ENCODE peak calls at places on chromosomes 16 and 17, in seven cellular contexts. F is brain microvascular endothelial cell; R is fibroblast of the aortic adventitia; E is fibroblast of lung; S is thoracic aorta; T is CD8-positive, alpha-beta T cell; A is heart left ventricle. L is an unnamed sample.

GRCh38 chr16:27322858-27323780 is 9.3 kb downstream of the IL4R start:
- DNase-seq in R (no peak), E (no peak), T (no peak), F (no peak), A (no peak), S (no peak), L (peak)

GRCh38 chr17:35287286-35287811 is 44.5 kb downstream of the SLFN5 start:
- DNase-seq in S (no peak), T (no peak), A (no peak), E (no peak), F (no peak), R (no peak), L (no peak)

GRCh38 chr17:34716291-34716690 is 136.9 kb downstream of the TMEM132E start:
- DNase-seq in S (no peak), R (no peak), T (no peak), A (no peak), E (no peak), F (no peak), L (no peak)

GRCh38 chr17:54992797-54993639 is 24.5 kb downstream of the STXBP4 start:
- DNase-seq in E (peak), F (no peak), S (no peak), A (no peak), T (no peak), R (peak), L (no peak)

GRCh38 chr16:81496742-81497141 is 52.1 kb downstream of the CMIP start:
- DNase-seq in A (no peak), T (no peak), S (no peak), F (no peak), R (no peak), E (no peak), L (no peak)

GRCh38 chr16:17277981-17278381 is 192.8 kb downstream of the XYLT1 start:
- DNase-seq in E (no peak), A (peak), F (no peak), T (peak), S (no peak), R (peak), L (no peak)

GRCh38 chr16:81495321-81496234 is 51.0 kb downstream of the CMIP start:
- DNase-seq in F (no peak), T (no peak), A (peak), R (peak), E (no peak), S (no peak), L (no peak)

GRCh38 chr17:62727916-62728672 is 80.0 kb downstream of the MARCHF10 start:
- DNase-seq in A (no peak), S (no peak), F (no peak), E (no peak), R (no peak), T (no peak), L (no peak)

GRCh38 chr17:77742579-77742978 is 215.9 kb upstream of the TNRC6C start:
- DNase-seq in T (no peak), S (no peak), F (no peak), A (no peak), E (no peak), R (no peak), L (no peak)

GRCh38 chr16:10521681-10522274 is 58.6 kb downstream of the EMP2 start:
- DNase-seq in E (peak), R (peak), S (no peak), T (peak), A (peak), F (peak), L (no peak)

GRCh38 chr17:33595783-33596182 is 302.7 kb upstream of the ASIC2 start:
- DNase-seq in E (no peak), T (no peak), F (no peak), S (no peak), R (no peak), A (no peak), L (no peak)

GRCh38 chr16:27253526-27253930 is 15.0 kb downstream of the NSMCE1 start:
- DNase-seq in S (no peak), A (no peak), F (peak), T (peak), R (peak), E (peak), L (no peak)

GRCh38 chr16:49442805-49443204 is 69.2 kb downstream of the C16orf78 start:
- DNase-seq in F (no peak), E (no peak), A (no peak), R (no peak), S (no peak), T (no peak), L (no peak)

GRCh38 chr17:76710863-76711611 is at the start of gene MXRA7:
- DNase-seq in T (peak), R (peak), S (no peak), E (peak), A (peak), F (no peak), L (peak)

GRCh38 chr16:78816499-78817441 is 717.3 kb downstream of the WWOX start:
- DNase-seq in R (peak), A (no peak), T (no peak), F (no peak), E (no peak), S (no peak), L (no peak)

GRCh38 chr16:86990451-86990850 is 326.7 kb downstream of the C16orf95 start:
- DNase-seq in E (no peak), S (no peak), R (no peak), A (no peak), T (no peak), F (no peak), L (no peak)

GRCh38 chr17:66200685-66201092 is 8.8 kb upstream of the CEP112 start:
- DNase-seq in F (peak), T (no peak), E (peak), R (peak), S (no peak), A (peak), L (no peak)

GRCh38 chr17:56833812-56834379 is at the start of the genes C17orf67 and DGKE:
- DNase-seq in E (peak), T (peak), S (peak), A (peak), F (peak), R (peak), L (peak)

GRCh38 chr17:7703584-7704574 is 1.1 kb upstream of the EFNB3 start:
- DNase-seq in R (peak), A (peak), S (no peak), T (no peak), F (peak), E (peak), L (no peak)

GRCh38 chr17:47810200-47810821 is 11.3 kb downstream of the OSBPL7 start:
- DNase-seq in T (no peak), F (peak), A (no peak), E (peak), R (peak), S (no peak), L (no peak)

GRCh38 chr16:24539850-24540484 is 601 bp downstream of the RBBP6 start:
- DNase-seq in A (peak), S (no peak), E (peak), F (no peak), R (no peak), T (no peak), L (no peak)

GRCh38 chr17:83203073-83203471 is 123.7 kb downstream of the METRNL start:
- DNase-seq in F (peak), E (peak), T (no peak), A (peak), S (peak), R (peak), L (peak)

GRCh38 chr16:30437511-30438046 is 7.7 kb upstream of the DCTPP1 start:
- DNase-seq in A (no peak), S (no peak), F (no peak), T (no peak), E (no peak), R (no peak), L (no peak)

GRCh38 chr16:70610273-70611223 is 35.8 kb upstream of the IL34 start:
- DNase-seq in S (no peak), F (no peak), A (peak), T (no peak), E (no peak), R (no peak), L (no peak)

GRCh38 chr17:43385046-43385831 is 13.6 kb upstream of the ARL4D start:
- DNase-seq in R (no peak), T (no peak), E (no peak), F (no peak), S (no peak), A (no peak), L (no peak)

GRCh38 chr17:55699178-55699865 is 23.3 kb downstream of the TMEM100 start:
- DNase-seq in R (no peak), E (no peak), S (no peak), A (no peak), T (no peak), F (no peak), L (no peak)

GRCh38 chr16:80619824-80620223 is 79.0 kb downstream of the DYNLRB2 start:
- DNase-seq in T (no peak), E (no peak), A (no peak), F (no peak), R (no peak), S (no peak), L (no peak)

GRCh38 chr16:56609463-56609921 is 1.1 kb downstream of the MT2A start:
- DNase-seq in T (peak), A (peak), R (peak), F (peak), S (no peak), E (peak), L (no peak)

GRCh38 chr17:73786286-73786743 is 142.1 kb upstream of the SDK2 start:
- DNase-seq in A (no peak), R (no peak), F (no peak), S (no peak), T (no peak), E (no peak), L (no peak)

GRCh38 chr17:31393749-31394146 is 2.3 kb downstream of the RAB11FIP4 start:
- DNase-seq in R (no peak), T (no peak), S (no peak), A (no peak), F (no peak), E (no peak), L (no peak)

GRCh38 chr16:83449861-83450260 is 357.9 kb upstream of the HSBP1 start:
- DNase-seq in E (no peak), F (no peak), R (no peak), A (no peak), S (no peak), T (no peak), L (no peak)

GRCh38 chr17:83125515-83126274 is 46.3 kb downstream of the METRNL start:
- DNase-seq in S (no peak), F (no peak), R (no peak), E (no peak), A (peak), T (no peak), L (no peak)

GRCh38 chr17:64598672-64599071 is 63.4 kb downstream of the SMURF2 start:
- DNase-seq in S (no peak), F (no peak), A (no peak), E (no peak), R (no peak), T (no peak), L (no peak)
- TF ChIP-seq CTCF in S (no peak), F (no peak), A (no peak), E (no peak), R (no peak), T (no peak), L (no peak)

GRCh38 chr17:81429813-81430510 is 34.7 kb downstream of the BAHCC1 start:
- DNase-seq in F (no peak), S (no peak), T (no peak), A (peak), R (peak), E (no peak), L (no peak)

GRCh38 chr17:81428521-81428920 is 33.3 kb downstream of the BAHCC1 start:
- DNase-seq in T (no peak), A (no peak), F (no peak), E (no peak), R (no peak), S (no peak), L (no peak)

GRCh38 chr17:81428121-81428515 is 32.9 kb downstream of the BAHCC1 start:
- DNase-seq in F (no peak), S (peak), A (no peak), R (no peak), T (no peak), E (peak), L (no peak)

GRCh38 chr17:81428945-81429344 is 33.7 kb downstream of the BAHCC1 start:
- DNase-seq in E (no peak), F (no peak), T (no peak), A (no peak), S (no peak), R (no peak), L (no peak)

DNA sequence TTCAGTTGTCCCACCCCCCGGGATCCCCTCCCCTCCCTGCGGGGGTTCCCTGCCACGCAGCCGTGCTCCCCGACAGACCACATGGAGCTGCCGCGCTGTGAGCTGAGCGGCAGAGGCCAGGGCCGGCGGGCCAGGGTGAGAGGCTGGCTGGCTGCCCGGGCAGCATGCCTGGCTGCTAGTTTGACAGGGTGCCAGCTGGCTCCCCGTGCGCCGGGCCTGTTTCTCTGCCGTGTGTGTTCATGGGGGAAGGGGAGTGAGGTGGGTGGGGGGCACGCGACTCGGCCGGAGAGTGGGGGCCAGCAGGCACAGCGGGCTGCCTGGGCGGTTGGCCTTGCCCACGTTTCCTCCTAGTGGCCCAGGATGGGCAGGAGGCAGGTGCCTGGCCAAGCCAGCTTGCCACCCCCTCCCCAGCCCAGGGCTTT is 34.1 kb downstream of the BAHCC1 start:
- DNase-seq in T (no peak), E (peak), F (peak), R (peak), A (peak), S (no peak), L (no peak)
- TF ChIP-seq CTCF in T (no peak), E (no peak), F (no peak), R (no peak), A (no peak), S (no peak), L (no peak)

GRCh38 chr16:3668626-3669025 is 14.1 kb downstream of the DNASE1 start:
- DNase-seq in T (no peak), S (no peak), A (no peak), E (no peak), R (no peak), F (no peak), L (no peak)

GRCh38 chr16:3662601-3663000 is 8.1 kb downstream of the DNASE1 start:
- DNase-seq in S (no peak), F (no peak), T (no peak), R (no peak), E (no peak), A (no peak), L (no peak)

GRCh38 chr16:3669067-3669466 is 14.6 kb downstream of the DNASE1 start:
- DNase-seq in S (no peak), A (no peak), R (no peak), E (no peak), T (no peak), F (no peak), L (no peak)

GRCh38 chr16:3664187-3664896 is 9.9 kb downstream of the DNASE1 start:
- DNase-seq in S (no peak), A (no peak), T (no peak), F (no peak), R (no peak), E (no peak), L (no peak)

DNA sequence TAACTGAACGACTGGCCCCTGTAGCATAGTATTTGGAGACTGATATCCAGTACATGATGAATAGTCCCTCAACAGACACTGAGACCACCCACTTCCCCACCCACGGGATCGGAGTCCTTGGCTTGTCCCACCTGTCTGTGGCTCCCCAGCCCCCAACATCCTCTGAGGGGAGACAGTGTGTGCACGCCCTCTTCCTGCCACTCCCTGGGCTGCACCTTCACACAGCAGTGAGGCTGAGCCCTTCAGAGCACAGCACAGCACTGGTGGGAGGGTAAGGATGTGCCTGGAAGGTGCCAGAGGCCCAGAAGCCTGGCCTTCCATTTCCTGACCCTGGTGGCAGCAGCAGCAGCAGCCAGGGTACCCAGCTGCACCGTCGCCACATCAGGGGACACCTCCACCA is 11.0 kb downstream of the DNASE1 start:
- DNase-seq in E (no peak), T (peak), R (no peak), S (no peak), F (no peak), A (no peak), L (no peak)
- TF ChIP-seq CTCF in E (no peak), T (peak), R (no peak), S (no peak), F (no peak), A (no peak), L (no peak)

DNA sequence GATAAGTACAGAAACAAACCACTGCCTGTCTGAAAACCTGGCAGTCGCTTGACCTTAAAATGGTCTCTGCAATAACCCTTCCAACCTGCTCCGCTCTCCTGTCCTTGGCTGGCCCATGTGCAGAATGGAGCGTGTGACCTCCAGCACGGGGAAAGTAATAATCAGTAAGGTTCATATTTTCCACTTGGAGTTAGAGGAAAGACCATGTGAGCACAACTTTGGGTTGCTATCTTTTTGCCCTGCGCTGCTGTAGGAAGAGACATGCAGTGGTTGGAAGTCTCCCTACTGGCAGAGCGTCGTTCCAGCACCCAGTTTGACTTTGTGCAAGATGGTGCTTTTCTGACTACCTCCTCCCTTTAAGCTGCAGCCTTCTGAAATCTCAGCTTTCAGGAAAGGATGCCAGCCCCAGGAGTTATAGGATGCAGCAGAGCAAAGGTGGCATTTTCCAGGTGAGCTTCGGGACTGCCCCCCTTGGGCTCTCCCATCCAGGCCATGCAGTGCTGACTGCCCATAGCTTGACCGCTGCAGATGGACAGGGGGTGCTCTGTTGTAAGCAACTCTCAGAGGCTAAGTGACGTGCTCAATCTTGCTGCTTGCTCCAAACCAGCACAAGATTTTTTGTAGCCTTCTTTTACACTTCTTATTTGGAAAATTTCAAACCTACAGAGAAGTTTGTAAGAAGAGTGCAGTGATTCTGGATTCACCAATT is 110.7 kb upstream of the NOL11 start:
- DNase-seq in A (peak), T (no peak), F (no peak), R (no peak), E (no peak), S (no peak), L (no peak)
- TF ChIP-seq CTCF in A (no peak), T (no peak), F (no peak), R (no peak), E (no peak), S (no peak), L (no peak)

GRCh38 chr16:16141784-16142396 is 81.4 kb downstream of the ABCC6 start:
- DNase-seq in T (no peak), E (no peak), F (no peak), A (no peak), S (no peak), R (no peak), L (no peak)

GRCh38 chr16:16144416-16144815 is 78.9 kb downstream of the ABCC6 start:
- DNase-seq in T (no peak), S (no peak), E (peak), F (no peak), A (no peak), R (no peak), L (no peak)

GRCh38 chr16:16143941-16144340 is 79.4 kb downstream of the ABCC6 start:
- DNase-seq in F (no peak), R (no peak), A (no peak), T (no peak), E (no peak), S (no peak), L (no peak)

GRCh38 chr16:16141141-16141540 is 82.2 kb downstream of the ABCC6 start:
- DNase-seq in A (no peak), E (no peak), R (no peak), F (no peak), S (no peak), T (no peak), L (no peak)

DNA sequence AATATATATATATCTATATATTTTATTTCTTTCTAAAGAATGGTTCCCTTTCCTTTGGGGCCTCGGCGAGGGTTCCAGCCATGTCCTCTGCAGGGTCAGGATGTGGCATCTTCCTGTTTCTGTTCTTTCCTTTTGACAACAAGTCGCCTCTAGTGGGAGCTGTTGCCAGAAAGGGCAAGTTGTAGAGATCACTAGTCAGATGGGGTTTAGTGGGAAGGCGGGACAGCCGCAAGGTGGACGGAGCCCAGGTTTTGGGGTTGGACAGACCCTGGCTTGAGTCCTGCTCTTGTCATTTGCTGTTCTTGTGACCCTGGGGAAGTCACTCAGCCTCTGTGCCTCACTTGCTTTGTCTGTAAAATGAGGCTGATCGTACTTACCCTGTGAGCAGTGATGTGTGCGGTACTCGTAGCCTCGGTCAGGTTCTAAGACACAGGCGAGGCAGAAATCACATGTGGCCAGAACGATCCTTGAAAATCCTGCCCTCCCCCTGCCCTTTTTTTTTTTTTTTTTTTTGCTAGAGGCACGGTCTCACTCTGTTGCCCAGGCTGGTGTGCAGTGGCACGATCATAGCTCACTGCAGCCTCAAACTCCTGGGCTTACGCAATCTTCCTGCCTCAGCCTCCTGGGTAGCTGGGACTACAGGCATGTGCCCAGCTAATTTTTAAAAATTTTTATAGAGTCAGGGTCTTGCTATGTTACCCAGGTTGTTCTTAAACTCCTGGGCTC is 80.1 kb downstream of the ABCC6 start:
- DNase-seq in T (no peak), R (no peak), F (peak), S (no peak), A (no peak), E (no peak), L (no peak)
- TF ChIP-seq CTCF in T (no peak), R (peak), F (peak), S (no peak), A (peak), E (peak), L (no peak)

GRCh38 chr16:66677836-66678235 is 18.7 kb downstream of the CMTM4 start:
- DNase-seq in F (no peak), E (no peak), S (no peak), T (no peak), R (no peak), A (no peak), L (no peak)

GRCh38 chr16:66677179-66677578 is 19.4 kb downstream of the CMTM4 start:
- DNase-seq in E (no peak), S (no peak), R (no peak), A (no peak), F (no peak), T (no peak), L (no peak)

GRCh38 chr16:66682271-66682670 is 14.3 kb downstream of the CMTM4 start:
- DNase-seq in E (peak), R (no peak), F (peak), S (no peak), A (no peak), T (no peak), L (no peak)

GRCh38 chr16:66678314-66678713 is 18.2 kb downstream of the CMTM4 start:
- DNase-seq in F (no peak), E (no peak), A (no peak), T (no peak), R (no peak), S (no peak), L (no peak)

GRCh38 chr16:66681676-66682075 is 14.9 kb downstream of the CMTM4 start:
- DNase-seq in A (no peak), E (no peak), R (no peak), T (no peak), F (no peak), S (no peak), L (no peak)
- TF ChIP-seq CTCF in A (no peak), E (no peak), R (no peak), T (no peak), F (no peak), S (no peak), L (no peak)

L was measured in omental fat pad.